ENCODE peak calls at places on chromosomes 3 and 15, in seven cellular contexts. V, S, T, H, X, E and G are unnamed samples.

GRCh38 chr3:44184319-44184953 is 57.2 kb upstream of the TOPAZ1 start:
- DNase-seq in T (no peak), S (no peak), V (no peak), H (no peak), X (no peak), E (no peak), G (no peak)

GRCh38 chr15:42141795-42142667 is 14.4 kb downstream of the PLA2G4F start:
- DNase-seq in X (no peak), V (no peak), T (no peak), E (no peak), S (no peak), H (no peak), G (no peak)

GRCh38 chr15:22831473-22831872 is 7.0 kb upstream of the NIPA2 start:
- DNase-seq in H (no peak), E (no peak), X (no peak), T (peak), V (no peak), S (peak), G (no peak)

GRCh38 chr3:45551214-45552010 is 43.1 kb upstream of the LIMD1 start:
- DNase-seq in E (peak), X (no peak), H (no peak), T (peak), S (peak), V (no peak), G (peak)

GRCh38 chr3:189298469-189299375 is 127.0 kb downstream of the TPRG1 start:
- DNase-seq in E (peak), V (no peak), S (no peak), T (peak), X (no peak), H (no peak), G (no peak)

GRCh38 chr3:55490194-55490913 is 3.2 kb upstream of the WNT5A start:
- DNase-seq in X (no peak), E (peak), S (peak), V (no peak), T (no peak), H (no peak), G (no peak)

GRCh38 chr15:55279746-55280351 is 9.8 kb downstream of the RAB27A start:
- DNase-seq in T (peak), X (no peak), E (peak), H (no peak), V (no peak), S (peak), G (peak)

GRCh38 chr3:67923796-67924195 is 269.4 kb upstream of the SUCLG2 start:
- DNase-seq in V (no peak), H (no peak), S (no peak), E (peak), T (no peak), X (no peak), G (no peak)

GRCh38 chr15:60535265-60535664 is 56.3 kb upstream of the ICE2 start:
- DNase-seq in E (no peak), T (no peak), H (no peak), V (no peak), S (no peak), X (no peak), G (no peak)

GRCh38 chr15:71444032-71444810 is 328.9 kb downstream of the THSD4 start:
- DNase-seq in V (no peak), E (peak), S (no peak), X (no peak), H (no peak), T (no peak), G (no peak)

GRCh38 chr3:173402656-173403055 is 5.1 kb downstream of the NLGN1 start:
- DNase-seq in X (no peak), T (no peak), V (no peak), E (no peak), H (no peak), S (no peak), G (no peak)

GRCh38 chr3:42814914-42815507 is 5.8 kb downstream of the ACKR2 start:
- DNase-seq in E (no peak), S (no peak), T (no peak), H (no peak), V (no peak), X (no peak), G (no peak)

GRCh38 chr15:40398413-40398873 is 7.2 kb upstream of the IVD start:
- DNase-seq in V (no peak), X (peak), T (no peak), S (no peak), E (no peak), H (no peak), G (no peak)

GRCh38 chr3:138440137-138440536 is 5.7 kb downstream of the ESYT3 start:
- DNase-seq in T (no peak), X (no peak), S (no peak), V (no peak), E (no peak), H (no peak), G (no peak)

GRCh38 chr15:28919201-28919627 is 33.4 kb downstream of the APBA2 start:
- DNase-seq in X (no peak), S (no peak), T (no peak), H (no peak), E (no peak), V (no peak), G (no peak)

GRCh38 chr3:16124636-16125035 is 49.8 kb upstream of the GALNT15 start:
- DNase-seq in S (peak), H (no peak), V (no peak), E (peak), X (no peak), T (peak), G (peak)

GRCh38 chr3:46948830-46949671 is 27.5 kb downstream of the CCDC12 start:
- DNase-seq in V (no peak), S (no peak), T (no peak), E (no peak), H (peak), X (no peak), G (no peak)

GRCh38 chr3:184537885-184538599 is 23.5 kb upstream of the EPHB3 start:
- DNase-seq in X (no peak), H (no peak), T (no peak), V (no peak), E (no peak), S (no peak), G (no peak)

GRCh38 chr15:67244966-67245478 is 9.4 kb downstream of the AAGAB start:
- DNase-seq in X (no peak), T (peak), V (no peak), E (no peak), H (no peak), S (peak), G (no peak)

GRCh38 chr15:96893159-96893906 is 562.8 kb downstream of the NR2F2 start:
- DNase-seq in S (peak), T (peak), H (peak), E (peak), V (no peak), X (no peak), G (peak)

GRCh38 chr15:60673918-60674558 is 195.1 kb upstream of the ICE2 start:
- DNase-seq in H (no peak), V (no peak), E (peak), X (no peak), S (peak), T (peak), G (peak)

GRCh38 chr15:66008920-66009572 is 139.8 kb downstream of the RAB11A start:
- DNase-seq in H (no peak), T (peak), X (no peak), E (peak), S (no peak), V (no peak), G (peak)

GRCh38 chr3:10142707-10143560 is 1.4 kb downstream of the VHL start:
- DNase-seq in T (peak), S (no peak), E (no peak), X (peak), V (no peak), H (no peak), G (no peak)

GRCh38 chr3:35028157-35028556 is 611.2 kb upstream of the ARPP21 start:
- DNase-seq in E (no peak), H (no peak), X (no peak), T (no peak), S (no peak), V (no peak), G (no peak)

GRCh38 chr15:44716983-44717602 is 5.8 kb downstream of the B2M start:
- DNase-seq in V (no peak), H (no peak), T (no peak), S (no peak), E (no peak), X (no peak), G (no peak)

GRCh38 chr3:107062787-107063186 is 314.5 kb upstream of the CCDC54 start:
- DNase-seq in S (peak), H (no peak), E (no peak), V (no peak), X (no peak), T (peak), G (no peak)

GRCh38 chr15:65194826-65195541 is 9.8 kb upstream of the CLPX start:
- DNase-seq in E (no peak), S (no peak), H (no peak), T (no peak), X (no peak), V (no peak), G (no peak)

GRCh38 chr15:51076142-51076897 is 18.4 kb downstream of the TNFAIP8L3 start:
- DNase-seq in H (no peak), V (no peak), E (no peak), X (no peak), T (peak), S (no peak), G (no peak)

GRCh38 chr3:100710355-100711198 is 1.3 kb downstream of the TFG start:
- DNase-seq in T (peak), H (peak), E (peak), X (peak), S (peak), V (peak), G (peak)
- TF ChIP-seq CTCF in T (peak), H (peak), E (peak), X (peak), S (peak), V (no peak), G (peak)

GRCh38 chr3:133575121-133575520 is 1.6 kb downstream of the CDV3 start:
- DNase-seq in H (no peak), T (peak), S (no peak), E (no peak), V (no peak), X (no peak), G (no peak)

GRCh38 chr3:133576169-133576568 is 2.7 kb downstream of the CDV3 start:
- DNase-seq in T (peak), E (no peak), H (no peak), X (no peak), V (no peak), S (no peak), G (no peak)

GRCh38 chr3:133573054-133573628 is 345 bp upstream of the CDV3 start:
- DNase-seq in X (peak), T (peak), S (peak), H (peak), E (peak), V (peak), G (peak)

GRCh38 chr3:133573629-133574194 is at the start of gene CDV3:
- DNase-seq in T (no peak), H (no peak), E (no peak), S (no peak), V (no peak), X (no peak), G (no peak)

DNA sequence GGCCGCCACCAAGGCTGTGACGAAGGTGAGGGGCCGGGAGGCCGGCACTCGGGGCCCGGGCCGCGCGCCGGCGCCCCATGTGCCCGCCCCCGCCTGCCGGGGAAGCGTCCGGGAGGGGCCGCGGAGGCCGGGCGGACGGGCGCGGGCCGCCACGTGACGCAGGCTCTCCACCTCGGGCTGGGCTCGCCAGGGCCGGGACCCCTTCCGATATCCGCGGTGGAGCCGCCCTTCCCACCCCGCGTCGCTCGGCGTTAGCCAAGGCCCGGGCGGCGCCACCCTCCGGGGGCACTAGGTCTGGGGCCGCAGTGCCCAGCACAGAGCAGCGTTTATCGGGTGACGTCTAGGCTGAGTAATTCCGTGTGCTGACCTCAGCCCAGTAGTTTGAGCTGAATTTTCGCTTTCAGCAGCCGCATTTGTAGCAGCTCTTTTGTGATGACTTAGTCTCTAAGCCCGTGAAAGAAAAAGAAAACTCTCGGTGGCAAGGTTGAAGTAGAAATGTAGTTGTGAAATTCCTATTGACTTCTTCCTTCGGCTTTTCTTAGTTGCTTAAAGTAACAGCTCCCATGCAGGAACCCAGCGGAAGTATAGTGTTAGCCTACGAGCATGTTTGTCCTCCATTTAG is 885 bp downstream of the CDV3 start:
- DNase-seq in V (peak), X (peak), H (peak), S (peak), E (peak), T (peak), G (no peak)
- TF ChIP-seq CTCF in V (no peak), X (peak), H (no peak), S (no peak), E (no peak), T (no peak), G (peak)

GRCh38 chr3:69560818-69561217 is 174.9 kb upstream of the FRMD4B start:
- DNase-seq in S (no peak), T (no peak), X (no peak), E (no peak), H (no peak), V (no peak), G (no peak)
- TF ChIP-seq CTCF in S (no peak), T (no peak), X (no peak), E (no peak), H (no peak), V (no peak), G (no peak)

GRCh38 chr15:47552978-47553608 is 164.2 kb upstream of the SEMA6D start:
- DNase-seq in S (no peak), V (no peak), T (no peak), E (no peak), X (no peak), H (no peak), G (no peak)

GRCh38 chr15:47553933-47554332 is 163.4 kb upstream of the SEMA6D start:
- DNase-seq in V (no peak), S (no peak), X (no peak), T (no peak), E (no peak), H (no peak), G (no peak)

GRCh38 chr15:47548986-47549385 is 168.3 kb upstream of the SEMA6D start:
- DNase-seq in S (no peak), X (no peak), H (no peak), T (no peak), E (no peak), V (no peak), G (no peak)

GRCh38 chr15:47551559-47551958 is 165.7 kb upstream of the SEMA6D start:
- DNase-seq in H (no peak), T (no peak), E (no peak), S (no peak), X (no peak), V (no peak), G (no peak)

DNA sequence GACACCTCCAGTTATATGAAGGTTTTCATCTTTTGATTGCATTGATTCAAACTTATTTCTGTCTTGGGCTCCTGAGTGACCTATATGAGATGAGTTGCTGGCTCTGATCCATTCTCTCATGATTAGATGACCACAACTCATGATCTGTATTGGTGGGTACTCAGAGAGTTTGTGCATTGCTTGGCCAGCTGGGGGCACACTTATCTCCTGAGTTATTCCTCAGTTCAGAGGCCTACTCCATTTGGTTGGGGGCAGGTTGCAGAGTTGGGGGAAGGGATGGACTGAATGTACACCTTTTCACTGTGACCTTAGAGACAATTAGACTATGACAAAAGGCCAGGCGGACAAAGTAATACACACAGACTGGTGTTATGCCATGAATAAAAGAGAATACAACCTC is 166.2 kb upstream of the SEMA6D start:
- DNase-seq in X (no peak), S (no peak), V (no peak), E (no peak), H (peak), T (no peak), G (no peak)
- TF ChIP-seq CTCF in X (no peak), S (no peak), V (no peak), E (peak), H (no peak), T (no peak), G (no peak)